ENCODE peak calls at places on chromosomes 16 and 17, in five cellular contexts. One of them, this sample, is unnamed.

GRCh38 chr17:48612854-48613691 is 2.0 kb downstream of the HOXB8 start:
- DNase-seq in NCI-H748 treated with DMSO at 0.1 percent for 48 hours: no peak
- DNase-seq in choroid plexus epithelial cell: peak
- DNase-seq in lung: no peak
- DNase-seq in AG08395: peak
- DNase-seq in this sample: no peak

GRCh38 chr17:39617446-39618251 is 9.1 kb upstream of the PPP1R1B start:
- DNase-seq in NCI-H748 treated with DMSO at 0.1 percent for 48 hours: peak
- DNase-seq in choroid plexus epithelial cell: no peak
- DNase-seq in lung: peak
- DNase-seq in AG08395: peak
- DNase-seq in this sample: peak

GRCh38 chr17:1999557-2000251 is 25.4 kb downstream of the RTN4RL1 start:
- DNase-seq in NCI-H748 treated with DMSO at 0.1 percent for 48 hours: peak
- DNase-seq in choroid plexus epithelial cell: peak
- DNase-seq in lung: no peak
- DNase-seq in AG08395: peak
- DNase-seq in this sample: no peak

GRCh38 chr17:48628641-48629410 is 2.7 kb upstream of the HOXB9 start:
- DNase-seq in NCI-H748 treated with DMSO at 0.1 percent for 48 hours: no peak
- DNase-seq in choroid plexus epithelial cell: no peak
- DNase-seq in lung: no peak
- DNase-seq in AG08395: no peak
- DNase-seq in this sample: no peak

GRCh38 chr16:73172621-73173312 is 124.8 kb upstream of the ZFHX3 start:
- DNase-seq in NCI-H748 treated with DMSO at 0.1 percent for 48 hours: peak
- DNase-seq in choroid plexus epithelial cell: peak
- DNase-seq in lung: peak
- DNase-seq in AG08395: peak
- DNase-seq in this sample: peak

GRCh38 chr17:70137451-70138230 is 31.7 kb upstream of the KCNJ2 start:
- DNase-seq in NCI-H748 treated with DMSO at 0.1 percent for 48 hours: no peak
- DNase-seq in choroid plexus epithelial cell: peak
- DNase-seq in lung: peak
- DNase-seq in AG08395: peak
- DNase-seq in this sample: peak

GRCh38 chr17:69972251-69972650 is 102.8 kb upstream of the KCNJ16 start:
- DNase-seq in NCI-H748 treated with DMSO at 0.1 percent for 48 hours: no peak
- DNase-seq in choroid plexus epithelial cell: no peak
- DNase-seq in lung: no peak
- DNase-seq in AG08395: peak
- DNase-seq in this sample: no peak

GRCh38 chr17:21397341-21398050 is 21.3 kb downstream of the KCNJ12 start:
- DNase-seq in NCI-H748 treated with DMSO at 0.1 percent for 48 hours: no peak
- DNase-seq in choroid plexus epithelial cell: peak
- DNase-seq in lung: no peak
- DNase-seq in AG08395: peak
- DNase-seq in this sample: no peak

GRCh38 chr16:86095131-86095752 is 196.3 kb downstream of the IRF8 start:
- DNase-seq in NCI-H748 treated with DMSO at 0.1 percent for 48 hours: no peak
- DNase-seq in choroid plexus epithelial cell: no peak
- DNase-seq in lung: no peak
- DNase-seq in AG08395: no peak
- DNase-seq in this sample: no peak

GRCh38 chr17:48054238-48055185 is 6.4 kb downstream of the NFE2L1 start:
- DNase-seq in NCI-H748 treated with DMSO at 0.1 percent for 48 hours: peak
- DNase-seq in choroid plexus epithelial cell: peak
- DNase-seq in lung: peak
- DNase-seq in AG08395: peak
- DNase-seq in this sample: peak

GRCh38 chr17:43665387-43666101 is 3.8 kb upstream of the MEOX1 start:
- DNase-seq in NCI-H748 treated with DMSO at 0.1 percent for 48 hours: no peak
- DNase-seq in choroid plexus epithelial cell: no peak
- DNase-seq in lung: no peak
- DNase-seq in AG08395: no peak
- DNase-seq in this sample: no peak

GRCh38 chr17:56891751-56892150 is 22.1 kb downstream of the TRIM25 start:
- DNase-seq in NCI-H748 treated with DMSO at 0.1 percent for 48 hours: no peak
- DNase-seq in choroid plexus epithelial cell: no peak
- DNase-seq in lung: peak
- DNase-seq in AG08395: no peak
- DNase-seq in this sample: peak

GRCh38 chr16:2194852-2195315 is 1.5 kb downstream of the CASKIN1 start:
- DNase-seq in NCI-H748 treated with DMSO at 0.1 percent for 48 hours: peak
- DNase-seq in choroid plexus epithelial cell: peak
- DNase-seq in lung: peak
- DNase-seq in AG08395: peak
- DNase-seq in this sample: peak